ENCODE peak calls at places on chromosomes 16 and 17, in five cellular contexts. One of them, this sample, is unnamed.
A peak's percentile ranks its signal among the peaks of the same experiment; 100 is the strongest.

GRCh38 chr16:12661656-12662172 is 142.0 kb downstream of the CPPED1 start:
- DNase-seq in stimulated activated CD4-positive, alpha-beta T cell treated with anti-CD3 and anti-CD28 coated beads, Interleukin-1b, Interleukin-23, amount 100 ng/mL, for 1 hour: no peak
- DNase-seq in RWPE1: peak; percentile 20
- DNase-seq in adipocyte: peak; percentile 37
- DNase-seq in stimulated activated CD8-positive, alpha-beta memory T cell treated with anti-CD3 and anti-CD28 coated beads, Interleukin-15, amount 100 ng/mL, for 1 hour: no peak
- DNase-seq in this sample: peak; percentile 76

GRCh38 chr17:31404028-31404949 is 12.8 kb downstream of the RAB11FIP4 start:
- DNase-seq in stimulated activated CD4-positive, alpha-beta T cell treated with anti-CD3 and anti-CD28 coated beads, Interleukin-1b, Interleukin-23, amount 100 ng/mL, for 1 hour: no peak
- DNase-seq in RWPE1: peak; percentile 40
- DNase-seq in adipocyte: no peak
- DNase-seq in stimulated activated CD8-positive, alpha-beta memory T cell treated with anti-CD3 and anti-CD28 coated beads, Interleukin-15, amount 100 ng/mL, for 1 hour: no peak
- DNase-seq in this sample: no peak

GRCh38 chr17:4587803-4588202 is 3.5 kb downstream of the SMTNL2 start:
- DNase-seq in stimulated activated CD4-positive, alpha-beta T cell treated with anti-CD3 and anti-CD28 coated beads, Interleukin-1b, Interleukin-23, amount 100 ng/mL, for 1 hour: no peak
- DNase-seq in RWPE1: no peak
- DNase-seq in adipocyte: no peak
- DNase-seq in stimulated activated CD8-positive, alpha-beta memory T cell treated with anti-CD3 and anti-CD28 coated beads, Interleukin-15, amount 100 ng/mL, for 1 hour: no peak
- DNase-seq in this sample: no peak

GRCh38 chr17:4082136-4082924 is 60.5 kb downstream of the ZZEF1 start:
- DNase-seq in stimulated activated CD4-positive, alpha-beta T cell treated with anti-CD3 and anti-CD28 coated beads, Interleukin-1b, Interleukin-23, amount 100 ng/mL, for 1 hour: no peak
- DNase-seq in RWPE1: no peak
- DNase-seq in adipocyte: no peak
- DNase-seq in stimulated activated CD8-positive, alpha-beta memory T cell treated with anti-CD3 and anti-CD28 coated beads, Interleukin-15, amount 100 ng/mL, for 1 hour: no peak
- DNase-seq in this sample: no peak

GRCh38 chr16:3842994-3843393 is 37.5 kb downstream of the CREBBP start:
- DNase-seq in stimulated activated CD4-positive, alpha-beta T cell treated with anti-CD3 and anti-CD28 coated beads, Interleukin-1b, Interleukin-23, amount 100 ng/mL, for 1 hour: no peak
- DNase-seq in RWPE1: no peak
- DNase-seq in adipocyte: peak; percentile 71
- DNase-seq in stimulated activated CD8-positive, alpha-beta memory T cell treated with anti-CD3 and anti-CD28 coated beads, Interleukin-15, amount 100 ng/mL, for 1 hour: no peak
- DNase-seq in this sample: no peak

GRCh38 chr16:48531011-48531962 is 78.7 kb downstream of the N4BP1 start:
- DNase-seq in stimulated activated CD4-positive, alpha-beta T cell treated with anti-CD3 and anti-CD28 coated beads, Interleukin-1b, Interleukin-23, amount 100 ng/mL, for 1 hour: no peak
- DNase-seq in RWPE1: no peak
- DNase-seq in adipocyte: peak; percentile 75
- DNase-seq in stimulated activated CD8-positive, alpha-beta memory T cell treated with anti-CD3 and anti-CD28 coated beads, Interleukin-15, amount 100 ng/mL, for 1 hour: no peak
- DNase-seq in this sample: no peak

GRCh38 chr17:44601574-44602372 is 44.5 kb downstream of the FZD2 start:
- DNase-seq in stimulated activated CD4-positive, alpha-beta T cell treated with anti-CD3 and anti-CD28 coated beads, Interleukin-1b, Interleukin-23, amount 100 ng/mL, for 1 hour: no peak
- DNase-seq in RWPE1: no peak
- DNase-seq in adipocyte: no peak
- DNase-seq in stimulated activated CD8-positive, alpha-beta memory T cell treated with anti-CD3 and anti-CD28 coated beads, Interleukin-15, amount 100 ng/mL, for 1 hour: no peak
- DNase-seq in this sample: no peak

GRCh38 chr16:70441406-70441990 is 2.6 kb upstream of the ST3GAL2 start:
- DNase-seq in stimulated activated CD4-positive, alpha-beta T cell treated with anti-CD3 and anti-CD28 coated beads, Interleukin-1b, Interleukin-23, amount 100 ng/mL, for 1 hour: no peak
- DNase-seq in RWPE1: no peak
- DNase-seq in adipocyte: no peak
- DNase-seq in stimulated activated CD8-positive, alpha-beta memory T cell treated with anti-CD3 and anti-CD28 coated beads, Interleukin-15, amount 100 ng/mL, for 1 hour: no peak
- DNase-seq in this sample: no peak

GRCh38 chr17:74417178-74418045 is 14.5 kb upstream of the GPRC5C start:
- DNase-seq in stimulated activated CD4-positive, alpha-beta T cell treated with anti-CD3 and anti-CD28 coated beads, Interleukin-1b, Interleukin-23, amount 100 ng/mL, for 1 hour: no peak
- DNase-seq in RWPE1: peak; percentile 79
- DNase-seq in adipocyte: no peak
- DNase-seq in stimulated activated CD8-positive, alpha-beta memory T cell treated with anti-CD3 and anti-CD28 coated beads, Interleukin-15, amount 100 ng/mL, for 1 hour: no peak
- DNase-seq in this sample: no peak

GRCh38 chr17:78892936-78893379 is 10.0 kb downstream of the CEP295NL start:
- DNase-seq in stimulated activated CD4-positive, alpha-beta T cell treated with anti-CD3 and anti-CD28 coated beads, Interleukin-1b, Interleukin-23, amount 100 ng/mL, for 1 hour: no peak
- DNase-seq in RWPE1: no peak
- DNase-seq in adipocyte: no peak
- DNase-seq in stimulated activated CD8-positive, alpha-beta memory T cell treated with anti-CD3 and anti-CD28 coated beads, Interleukin-15, amount 100 ng/mL, for 1 hour: no peak
- DNase-seq in this sample: no peak

GRCh38 chr17:39810939-39811728 is 53.0 kb downstream of the IKZF3 start:
- DNase-seq in stimulated activated CD4-positive, alpha-beta T cell treated with anti-CD3 and anti-CD28 coated beads, Interleukin-1b, Interleukin-23, amount 100 ng/mL, for 1 hour: no peak
- DNase-seq in RWPE1: no peak
- DNase-seq in adipocyte: no peak
- DNase-seq in stimulated activated CD8-positive, alpha-beta memory T cell treated with anti-CD3 and anti-CD28 coated beads, Interleukin-15, amount 100 ng/mL, for 1 hour: no peak
- DNase-seq in this sample: no peak

GRCh38 chr16:4599545-4599944 is 15.1 kb downstream of the UBALD1 start:
- DNase-seq in stimulated activated CD4-positive, alpha-beta T cell treated with anti-CD3 and anti-CD28 coated beads, Interleukin-1b, Interleukin-23, amount 100 ng/mL, for 1 hour: no peak
- DNase-seq in RWPE1: no peak
- DNase-seq in adipocyte: no peak
- DNase-seq in stimulated activated CD8-positive, alpha-beta memory T cell treated with anti-CD3 and anti-CD28 coated beads, Interleukin-15, amount 100 ng/mL, for 1 hour: no peak
- DNase-seq in this sample: no peak

GRCh38 chr17:57578608-57578990 is 166.5 kb downstream of the CCDC182 start:
- DNase-seq in stimulated activated CD4-positive, alpha-beta T cell treated with anti-CD3 and anti-CD28 coated beads, Interleukin-1b, Interleukin-23, amount 100 ng/mL, for 1 hour: no peak
- DNase-seq in RWPE1: no peak
- DNase-seq in adipocyte: peak; percentile 16
- DNase-seq in stimulated activated CD8-positive, alpha-beta memory T cell treated with anti-CD3 and anti-CD28 coated beads, Interleukin-15, amount 100 ng/mL, for 1 hour: no peak
- DNase-seq in this sample: no peak

GRCh38 chr16:2979669-2980226 is 498 bp downstream of the PKMYT1 start:
- DNase-seq in stimulated activated CD4-positive, alpha-beta T cell treated with anti-CD3 and anti-CD28 coated beads, Interleukin-1b, Interleukin-23, amount 100 ng/mL, for 1 hour: no peak
- DNase-seq in RWPE1: no peak
- DNase-seq in adipocyte: peak; percentile 11
- DNase-seq in stimulated activated CD8-positive, alpha-beta memory T cell treated with anti-CD3 and anti-CD28 coated beads, Interleukin-15, amount 100 ng/mL, for 1 hour: no peak
- DNase-seq in this sample: no peak

GRCh38 chr17:29514792-29515191 is 52.0 kb downstream of the ABHD15 start:
- DNase-seq in stimulated activated CD4-positive, alpha-beta T cell treated with anti-CD3 and anti-CD28 coated beads, Interleukin-1b, Interleukin-23, amount 100 ng/mL, for 1 hour: no peak
- DNase-seq in RWPE1: no peak
- DNase-seq in adipocyte: peak; percentile 53
- DNase-seq in stimulated activated CD8-positive, alpha-beta memory T cell treated with anti-CD3 and anti-CD28 coated beads, Interleukin-15, amount 100 ng/mL, for 1 hour: no peak
- DNase-seq in this sample: no peak

GRCh38 chr16:8655184-8655717 is 19.2 kb upstream of the ABAT start:
- DNase-seq in stimulated activated CD4-positive, alpha-beta T cell treated with anti-CD3 and anti-CD28 coated beads, Interleukin-1b, Interleukin-23, amount 100 ng/mL, for 1 hour: no peak
- DNase-seq in RWPE1: no peak
- DNase-seq in adipocyte: no peak
- DNase-seq in stimulated activated CD8-positive, alpha-beta memory T cell treated with anti-CD3 and anti-CD28 coated beads, Interleukin-15, amount 100 ng/mL, for 1 hour: no peak
- DNase-seq in this sample: peak; percentile 49

GRCh38 chr16:30956601-30957455 is 726 bp upstream of the SETD1A start:
- DNase-seq in stimulated activated CD4-positive, alpha-beta T cell treated with anti-CD3 and anti-CD28 coated beads, Interleukin-1b, Interleukin-23, amount 100 ng/mL, for 1 hour: peak; percentile 75
- DNase-seq in RWPE1: peak; percentile 89
- DNase-seq in adipocyte: peak; percentile 93
- DNase-seq in stimulated activated CD8-positive, alpha-beta memory T cell treated with anti-CD3 and anti-CD28 coated beads, Interleukin-15, amount 100 ng/mL, for 1 hour: peak; percentile 79
- DNase-seq in this sample: peak; percentile 91

GRCh38 chr17:6558932-6559752 is 2.8 kb upstream of the PITPNM3 start:
- DNase-seq in stimulated activated CD4-positive, alpha-beta T cell treated with anti-CD3 and anti-CD28 coated beads, Interleukin-1b, Interleukin-23, amount 100 ng/mL, for 1 hour: no peak
- DNase-seq in RWPE1: no peak
- DNase-seq in adipocyte: no peak
- DNase-seq in stimulated activated CD8-positive, alpha-beta memory T cell treated with anti-CD3 and anti-CD28 coated beads, Interleukin-15, amount 100 ng/mL, for 1 hour: no peak
- DNase-seq in this sample: no peak

GRCh38 chr16:67399218-67399733 is 6.0 kb upstream of the TPPP3 start:
- DNase-seq in stimulated activated CD4-positive, alpha-beta T cell treated with anti-CD3 and anti-CD28 coated beads, Interleukin-1b, Interleukin-23, amount 100 ng/mL, for 1 hour: no peak
- DNase-seq in RWPE1: no peak
- DNase-seq in adipocyte: peak; percentile 49
- DNase-seq in stimulated activated CD8-positive, alpha-beta memory T cell treated with anti-CD3 and anti-CD28 coated beads, Interleukin-15, amount 100 ng/mL, for 1 hour: no peak
- DNase-seq in this sample: peak; percentile 83

GRCh38 chr17:81412490-81413093 is 17.3 kb downstream of the BAHCC1 start:
- DNase-seq in stimulated activated CD4-positive, alpha-beta T cell treated with anti-CD3 and anti-CD28 coated beads, Interleukin-1b, Interleukin-23, amount 100 ng/mL, for 1 hour: peak; percentile 17
- DNase-seq in RWPE1: no peak
- DNase-seq in adipocyte: no peak
- DNase-seq in stimulated activated CD8-positive, alpha-beta memory T cell treated with anti-CD3 and anti-CD28 coated beads, Interleukin-15, amount 100 ng/mL, for 1 hour: peak; percentile 34
- DNase-seq in this sample: no peak

This sample was measured in endothelial cell.